ENCODE peak calls at places on chromosomes 13 and 19, in six cellular contexts. One of them, this sample, is unnamed.

GRCh38 chr13:66296875-66297274 is 933.3 kb downstream of the PCDH9 start:
- DNase-seq in MM.1S: no peak
- DNase-seq in fibroblast of lung: no peak
- DNase-seq in adipocyte: no peak
- DNase-seq in IMR-90: no peak
- DNase-seq in endodermal cell: no peak
- DNase-seq in this sample: no peak

GRCh38 chr19:2775556-2776430 is 7.3 kb downstream of the SGTA start:
- DNase-seq in endodermal cell: no peak
- DNase-seq in MM.1S: no peak
- DNase-seq in IMR-90: peak; percentile 35
- DNase-seq in adipocyte: peak; percentile 2
- DNase-seq in fibroblast of lung: peak; percentile 73
- DNase-seq in this sample: peak; percentile 45

GRCh38 chr13:26557393-26558073 is at the start of gene WASF3:
- DNase-seq in IMR-90: peak; percentile 90
- DNase-seq in adipocyte: peak; percentile 98
- DNase-seq in endodermal cell: peak; percentile 99
- DNase-seq in fibroblast of lung: peak; percentile 90
- DNase-seq in MM.1S: peak; percentile 96
- DNase-seq in this sample: peak; percentile 94

GRCh38 chr13:69999875-70000274 is 107.8 kb upstream of the ATXN8OS start:
- DNase-seq in fibroblast of lung: no peak
- DNase-seq in MM.1S: no peak
- DNase-seq in endodermal cell: no peak
- DNase-seq in IMR-90: no peak
- DNase-seq in adipocyte: no peak
- DNase-seq in this sample: no peak

GRCh38 chr13:110464547-110465343 is 96.8 kb downstream of the RAB20 start:
- DNase-seq in adipocyte: no peak
- DNase-seq in endodermal cell: no peak
- DNase-seq in MM.1S: no peak
- DNase-seq in fibroblast of lung: no peak
- DNase-seq in IMR-90: no peak
- DNase-seq in this sample: no peak

GRCh38 chr13:94842901-94843300 is 130.6 kb upstream of the SOX21 start:
- DNase-seq in IMR-90: no peak
- DNase-seq in adipocyte: no peak
- DNase-seq in fibroblast of lung: no peak
- DNase-seq in MM.1S: no peak
- DNase-seq in endodermal cell: no peak
- DNase-seq in this sample: no peak

GRCh38 chr19:33938821-33939220 is 142.2 kb downstream of the KCTD15 start:
- DNase-seq in IMR-90: no peak
- DNase-seq in endodermal cell: no peak
- DNase-seq in MM.1S: no peak
- DNase-seq in adipocyte: no peak
- DNase-seq in fibroblast of lung: no peak
- DNase-seq in this sample: peak; percentile 34

GRCh38 chr19:45448887-45449299 is 18.9 kb upstream of the FOSB start:
- DNase-seq in IMR-90: peak; percentile 15
- DNase-seq in MM.1S: no peak
- DNase-seq in endodermal cell: no peak
- DNase-seq in fibroblast of lung: no peak
- DNase-seq in adipocyte: no peak
- DNase-seq in this sample: no peak

GRCh38 chr19:30406220-30406944 is 34.2 kb downstream of the ZNF536 start:
- DNase-seq in endodermal cell: peak; percentile 73
- DNase-seq in IMR-90: no peak
- DNase-seq in adipocyte: no peak
- DNase-seq in fibroblast of lung: no peak
- DNase-seq in MM.1S: no peak
- DNase-seq in this sample: no peak

GRCh38 chr13:107883561-107884175 is 331.7 kb downstream of the LIG4 start:
- DNase-seq in fibroblast of lung: peak; percentile 85
- DNase-seq in adipocyte: peak; percentile 60
- DNase-seq in MM.1S: no peak
- DNase-seq in endodermal cell: no peak
- DNase-seq in IMR-90: peak; percentile 93
- DNase-seq in this sample: no peak
- H3K4me3 ChIP-seq in fibroblast of lung: no peak overlapping the region
- H3K4me3 ChIP-seq in adipocyte: no peak overlapping the region
- H3K4me3 ChIP-seq in MM.1S: no peak overlapping the region
- H3K4me3 ChIP-seq in endodermal cell: no peak overlapping the region
- H3K4me3 ChIP-seq in IMR-90: peak overlapping the region; percentile 26
- H3K4me3 ChIP-seq in this sample: no peak overlapping the region

DNA sequence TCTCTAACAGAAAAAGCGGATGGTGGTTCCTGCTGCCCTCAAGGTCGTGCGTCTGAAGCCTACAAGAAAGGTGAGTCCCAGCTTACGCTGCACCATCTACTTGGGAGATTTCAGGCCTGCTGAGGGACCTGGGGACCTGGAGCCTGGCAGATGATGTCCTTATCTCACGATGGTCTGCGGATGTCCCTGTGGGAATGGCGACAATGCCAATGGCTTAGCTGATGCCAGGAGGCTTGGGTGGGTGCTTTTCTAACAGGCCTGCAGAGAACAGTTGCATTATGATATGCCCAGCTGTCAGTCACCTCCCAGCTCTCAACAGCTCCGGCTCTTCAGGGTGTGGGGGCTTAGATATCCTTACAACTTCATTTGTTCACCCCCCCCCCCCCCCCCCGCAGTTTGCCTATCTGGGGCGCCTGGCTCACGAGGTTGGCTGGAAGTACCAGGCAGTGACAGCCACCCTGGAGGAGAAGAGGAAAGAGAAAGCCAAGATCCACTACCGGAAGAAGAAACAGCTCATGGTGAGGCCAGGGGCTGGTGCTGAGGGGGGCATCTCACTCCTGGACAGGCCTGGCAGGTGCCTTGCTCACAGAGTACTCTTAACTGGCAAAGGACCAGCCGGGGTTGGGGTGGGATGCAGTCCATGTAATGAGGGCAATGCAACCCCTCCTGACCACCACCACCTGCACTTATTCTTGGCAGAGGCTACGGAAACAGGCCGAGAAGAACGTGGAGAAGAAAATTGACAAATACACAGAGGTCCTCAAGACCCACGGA is 3.8 kb downstream of the RPL13A start:
- DNase-seq in endodermal cell: no peak
- DNase-seq in fibroblast of lung: no peak
- DNase-seq in adipocyte: no peak
- DNase-seq in IMR-90: no peak
- DNase-seq in MM.1S: no peak
- DNase-seq in this sample: no peak
- H3K9ac ChIP-seq in endodermal cell: peak overlapping the region; percentile 100
- H3K9ac ChIP-seq in fibroblast of lung: peak overlapping the region; percentile 1
- H3K9ac ChIP-seq in adipocyte: peak overlapping the region; percentile 100
- H3K9ac ChIP-seq in IMR-90: no peak overlapping the region
- H3K9ac ChIP-seq in MM.1S: no peak overlapping the region
- H3K9ac ChIP-seq in this sample: peak overlapping the region; percentile 48

DNA sequence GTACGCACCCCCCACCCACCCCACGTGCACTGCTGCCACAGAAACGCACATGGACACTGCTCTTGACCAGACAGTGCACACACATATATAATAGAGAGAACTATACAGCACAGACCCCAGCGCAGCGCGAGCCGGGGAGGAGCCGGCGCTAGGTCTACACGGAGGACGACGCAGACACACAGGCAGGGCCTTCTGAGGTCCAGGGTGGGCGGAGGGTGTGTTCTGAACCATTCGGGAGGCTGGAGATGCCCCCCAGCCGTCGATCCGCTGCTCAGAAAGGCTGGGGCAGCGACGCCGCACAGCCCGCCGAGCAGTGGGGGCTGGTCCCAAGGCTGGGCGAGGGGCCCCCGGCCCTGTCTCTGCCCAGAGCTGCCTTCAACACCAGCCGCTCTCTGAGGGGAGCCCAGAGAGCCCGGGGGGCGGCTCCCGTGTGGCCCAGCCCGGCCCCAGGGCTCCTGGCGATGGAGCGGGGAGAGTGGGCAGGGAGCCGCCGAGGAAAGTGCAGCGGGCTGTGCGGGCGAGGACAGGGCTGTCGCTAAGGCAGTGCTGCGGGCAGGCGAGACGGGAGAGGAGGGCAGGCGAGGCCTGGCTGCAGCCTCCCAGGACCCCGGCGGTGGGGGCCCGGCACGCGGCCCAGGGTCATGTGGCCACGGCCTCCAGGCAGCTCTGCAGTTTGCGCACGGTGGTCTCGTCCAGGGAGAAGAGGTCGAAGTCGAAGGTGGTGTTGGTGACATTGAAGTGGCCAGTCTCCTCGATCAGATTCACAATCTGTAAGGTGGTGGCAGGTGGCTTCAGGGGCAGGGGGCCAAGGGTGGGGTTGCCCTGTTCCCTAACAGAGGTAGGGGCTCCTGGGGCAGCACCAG is 67.1 kb downstream of the MLLT1 start:
- DNase-seq in IMR-90: no peak
- DNase-seq in fibroblast of lung: no peak
- DNase-seq in endodermal cell: no peak
- DNase-seq in MM.1S: no peak
- DNase-seq in adipocyte: no peak
- DNase-seq in this sample: no peak
- H3K4me3 ChIP-seq in IMR-90: no peak overlapping the region
- H3K4me3 ChIP-seq in fibroblast of lung: no peak overlapping the region
- H3K4me3 ChIP-seq in endodermal cell: no peak overlapping the region
- H3K4me3 ChIP-seq in MM.1S: no peak overlapping the region
- H3K4me3 ChIP-seq in adipocyte: no peak overlapping the region
- H3K4me3 ChIP-seq in this sample: no peak overlapping the region

DNA sequence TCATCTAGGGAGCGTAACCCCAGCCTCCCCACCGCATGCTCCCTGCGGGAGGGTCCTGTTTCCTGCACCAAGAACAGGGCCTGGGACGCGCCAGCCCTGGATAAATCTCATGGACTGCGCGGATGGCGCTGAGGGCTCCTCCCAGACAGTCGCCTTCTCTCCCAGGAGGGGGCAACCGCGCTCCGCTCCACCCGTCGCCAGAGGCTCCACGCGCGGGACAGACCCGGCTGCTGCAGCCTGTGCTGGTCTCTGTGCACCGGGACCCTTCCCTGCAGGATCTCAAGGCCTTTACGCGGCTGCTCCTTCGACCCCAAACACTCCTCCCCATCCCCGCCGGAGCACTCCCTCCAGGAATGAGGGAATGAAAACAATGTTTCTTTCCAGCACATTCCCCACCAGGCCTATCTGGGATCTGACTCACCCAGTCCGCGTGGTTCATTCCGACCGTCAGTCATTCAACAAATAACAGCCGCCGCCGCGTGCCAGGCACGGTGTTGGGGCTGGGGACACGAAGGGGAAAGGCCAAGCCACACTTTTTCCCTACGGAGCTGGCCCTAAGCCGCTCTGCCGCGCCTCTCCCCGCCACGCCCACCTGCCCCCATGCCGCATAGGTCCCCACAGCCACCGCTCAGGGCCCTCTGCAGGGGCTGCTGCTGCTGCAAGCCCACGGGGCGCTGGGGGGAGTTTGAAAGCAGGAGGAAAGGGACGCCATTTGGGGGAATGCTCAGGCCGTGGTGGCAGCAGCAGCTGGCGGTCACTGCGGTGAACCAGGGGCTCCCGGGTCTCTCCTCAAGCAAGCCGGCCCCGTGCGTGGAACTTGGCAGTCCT is 6.0 kb downstream of the PNMA8B start:
- DNase-seq in MM.1S: no peak
- DNase-seq in IMR-90: peak; percentile 62
- DNase-seq in adipocyte: peak; percentile 64
- DNase-seq in endodermal cell: peak; percentile 76
- DNase-seq in fibroblast of lung: peak; percentile 83
- DNase-seq in this sample: no peak
- H3K9ac ChIP-seq in MM.1S: no peak overlapping the region
- H3K9ac ChIP-seq in IMR-90: no peak overlapping the region
- H3K9ac ChIP-seq in adipocyte: peak overlapping the region; percentile 83
- H3K9ac ChIP-seq in endodermal cell: no peak overlapping the region
- H3K9ac ChIP-seq in fibroblast of lung: no peak overlapping the region
- H3K9ac ChIP-seq in this sample: no peak overlapping the region

GRCh38 chr19:35041548-35042055 is at the start of gene HPN:
- DNase-seq in endodermal cell: peak; percentile 97
- DNase-seq in adipocyte: no peak
- DNase-seq in fibroblast of lung: no peak
- DNase-seq in MM.1S: no peak
- DNase-seq in IMR-90: no peak
- DNase-seq in this sample: no peak

GRCh38 chr19:35038623-35039512 is 2.7 kb upstream of the HPN start:
- DNase-seq in fibroblast of lung: peak; percentile 7
- DNase-seq in adipocyte: no peak
- DNase-seq in MM.1S: no peak
- DNase-seq in endodermal cell: no peak
- DNase-seq in IMR-90: no peak
- DNase-seq in this sample: no peak

GRCh38 chr19:35040826-35041547 is 534 bp upstream of the HPN start:
- DNase-seq in IMR-90: no peak
- DNase-seq in endodermal cell: peak; percentile 92
- DNase-seq in fibroblast of lung: no peak
- DNase-seq in adipocyte: no peak
- DNase-seq in MM.1S: no peak
- DNase-seq in this sample: peak; percentile 82

GRCh38 chr19:35039881-35040456 is 1.6 kb upstream of the HPN start:
- DNase-seq in adipocyte: no peak
- DNase-seq in fibroblast of lung: no peak
- DNase-seq in endodermal cell: no peak
- DNase-seq in MM.1S: no peak
- DNase-seq in IMR-90: no peak
- DNase-seq in this sample: no peak

DNA sequence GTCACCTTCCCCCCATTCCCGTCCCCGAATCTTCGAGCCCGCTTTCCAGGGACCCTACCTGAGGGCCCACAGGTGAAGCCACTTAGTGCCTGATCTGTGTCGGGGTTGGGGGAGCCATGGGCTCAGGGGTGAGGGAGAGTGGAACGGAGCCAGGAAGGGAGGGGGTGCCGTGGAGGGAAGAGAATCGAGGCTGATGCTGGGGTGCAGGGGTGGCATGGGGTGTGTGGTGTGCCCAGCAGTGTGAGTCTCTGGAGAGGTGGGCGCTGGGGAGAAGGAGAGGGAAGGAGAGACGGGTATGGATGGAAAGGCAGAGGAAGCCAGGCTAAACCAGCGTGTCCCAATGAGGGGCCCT is 1.1 kb upstream of the HPN start:
- DNase-seq in fibroblast of lung: no peak
- DNase-seq in endodermal cell: no peak
- DNase-seq in MM.1S: no peak
- DNase-seq in adipocyte: no peak
- DNase-seq in IMR-90: no peak
- DNase-seq in this sample: no peak
- H3K4me3 ChIP-seq in fibroblast of lung: no peak overlapping the region
- H3K4me3 ChIP-seq in endodermal cell: no peak overlapping the region
- H3K4me3 ChIP-seq in MM.1S: no peak overlapping the region
- H3K4me3 ChIP-seq in adipocyte: peak overlapping the region; percentile 53
- H3K4me3 ChIP-seq in IMR-90: no peak overlapping the region
- H3K4me3 ChIP-seq in this sample: peak overlapping the region; percentile 15

GRCh38 chr13:58620171-58620570 is 988.6 kb downstream of the PCDH17 start:
- DNase-seq in endodermal cell: peak; percentile 45
- DNase-seq in IMR-90: no peak
- DNase-seq in adipocyte: no peak
- DNase-seq in MM.1S: no peak
- DNase-seq in fibroblast of lung: no peak
- DNase-seq in this sample: no peak

GRCh38 chr13:58619396-58620113 is 988.0 kb downstream of the PCDH17 start:
- DNase-seq in adipocyte: no peak
- DNase-seq in fibroblast of lung: peak; percentile 9
- DNase-seq in endodermal cell: peak; percentile 51
- DNase-seq in IMR-90: no peak
- DNase-seq in MM.1S: peak; percentile 51
- DNase-seq in this sample: no peak
- H3K9ac ChIP-seq in adipocyte: no peak overlapping the region
- H3K9ac ChIP-seq in fibroblast of lung: no peak overlapping the region
- H3K9ac ChIP-seq in endodermal cell: no peak overlapping the region
- H3K9ac ChIP-seq in IMR-90: no peak overlapping the region
- H3K9ac ChIP-seq in MM.1S: no peak overlapping the region
- H3K9ac ChIP-seq in this sample: no peak overlapping the region

This sample was measured in colonic mucosa.